ENCODE peak calls at places on chromosomes 12 and 14, in six cellular contexts. X is CD4-positive, alpha-beta memory T cell; W is right lobe of liver; Y is retina; Z is activated T-cell treated with anti-CD3 and anti-CD28 coated beads, Interleukin-2, amount 50 U/mL, for 72 hours; S is frontal cortex. V is an unnamed sample.

GRCh38 chr12:22321620-22322019 is 12.9 kb downstream of the ST8SIA1 start:
- DNase-seq in X (peak), W (no peak), Y (no peak), Z (peak), S (no peak), V (no peak)

GRCh38 chr14:21498540-21499526 is 12.3 kb downstream of the METTL3 start:
- DNase-seq in X (peak), W (no peak), Y (peak), Z (peak), S (peak), V (peak)

GRCh38 chr14:96380735-96381134 is 11.2 kb upstream of the AK7 start:
- DNase-seq in X (no peak), W (no peak), Y (no peak), Z (no peak), S (no peak), V (no peak)

GRCh38 chr12:124032265-124032886 is 59.4 kb downstream of the ZNF664 start:
- DNase-seq in X (no peak), W (peak), Y (peak), Z (peak), S (peak), V (peak)

GRCh38 chr12:84632556-84632955 is 280.0 kb downstream of the SLC6A15 start:
- DNase-seq in X (no peak), W (no peak), Y (no peak), Z (no peak), S (no peak), V (no peak)

GRCh38 chr14:93019367-93019843 is 96.3 kb downstream of the ITPK1 start:
- DNase-seq in X (no peak), W (peak), Y (no peak), Z (no peak), S (no peak), V (no peak)

GRCh38 chr14:21185506-21185905 is 29.6 kb upstream of the OR5AU1 start:
- DNase-seq in X (no peak), W (no peak), Y (no peak), Z (no peak), S (no peak), V (no peak)

GRCh38 chr12:12505544-12506501 is 56.8 kb downstream of the DUSP16 start:
- DNase-seq in X (no peak), W (no peak), Y (peak), Z (peak), S (peak), V (peak)

GRCh38 chr12:130124106-130124505 is 38.2 kb upstream of the FZD10 start:
- DNase-seq in X (no peak), W (no peak), Y (no peak), Z (no peak), S (no peak), V (no peak)

GRCh38 chr12:104858611-104859010 is 99.5 kb downstream of the SLC41A2 start:
- DNase-seq in X (no peak), W (no peak), Y (no peak), Z (no peak), S (no peak), V (no peak)